ENCODE peak calls at places on chromosomes 5 and 9, in five cellular contexts. P is ELR; E is activated CD4-positive, alpha-beta T cell treated with anti-CD3 and anti-CD28 coated beads, Interleukin-2, amount 50 U/mL, for 48 hours; R is effector memory CD8-positive, alpha-beta T cell; D is neuronal stem cell. Y is an unnamed sample.

GRCh38 chr5:119655081-119655480 is 25.7 kb downstream of the FAM170A start:
- DNase-seq in R (no peak), D (no peak), P (peak), E (no peak), Y (no peak)

GRCh38 chr5:59246470-59247250 is 646.9 kb downstream of the PDE4D start:
- DNase-seq in R (no peak), D (no peak), P (no peak), E (no peak), Y (no peak)

GRCh38 chr9:83266618-83267543 is 203.9 kb upstream of the RASEF start:
- DNase-seq in R (no peak), E (no peak), P (peak), D (no peak), Y (peak)

GRCh38 chr9:110058304-110058953 is 149.5 kb downstream of the C9orf152 start:
- DNase-seq in P (peak), D (no peak), R (no peak), E (peak), Y (peak)

GRCh38 chr5:111197523-111197922 is 26.7 kb upstream of the CAMK4 start:
- DNase-seq in E (no peak), P (peak), R (no peak), D (no peak), Y (peak)

GRCh38 chr5:74631088-74631960 is 9.2 kb downstream of the ENC1 start:
- DNase-seq in E (no peak), R (peak), D (no peak), P (peak), Y (no peak)

GRCh38 chr9:35774907-35775635 is 16.3 kb upstream of the NPR2 start:
- DNase-seq in R (no peak), E (no peak), P (no peak), D (no peak), Y (no peak)

GRCh38 chr9:28317706-28318210 is 744.5 kb upstream of the C9orf72 start:
- DNase-seq in E (no peak), D (peak), P (no peak), R (no peak), Y (no peak)

GRCh38 chr5:25713259-25713658 is 1068.5 kb upstream of the CDH10 start:
- DNase-seq in D (no peak), R (no peak), E (no peak), P (no peak), Y (no peak)

Y was measured in myocyte.